ENCODE peak calls at places on chromosome 12, in ten cellular contexts. J is progenitor cell of endocrine pancreas; P is activated gamma-delta T cell; G is dorsolateral prefrontal cortex; W is NCI-H1092 treated with DMSO at 0.1 percent for 48 hours; Y is mucosa of descending colon; H is endodermal cell; F is body of pancreas; S is activated CD4-positive, alpha-beta T cell treated with anti-CD3 and anti-CD28 coated beads for 1 hour; O is putamen. V is an unnamed sample.

GRCh38 chr12:96421014-96421413 is 20.8 kb upstream of the CDK17 start:
- DNase-seq in Y (no peak), O (no peak), J (no peak), G (no peak), P (no peak), S (no peak), W (no peak), H (no peak), F (no peak), V (no peak)

GRCh38 chr12:71046215-71046614 is 111.6 kb downstream of the TSPAN8 start:
- DNase-seq in H (no peak), Y (no peak), P (no peak), S (no peak), F (no peak), G (no peak), O (no peak), W (no peak), J (no peak), V (peak)

GRCh38 chr12:52254965-52255751 is 19.3 kb upstream of the KRT86 start:
- DNase-seq in F (no peak), W (no peak), Y (no peak), J (no peak), H (no peak), G (no peak), O (no peak), S (no peak), P (no peak), V (no peak)

GRCh38 chr12:81296556-81297305 is 218.9 kb downstream of the ACSS3 start:
- DNase-seq in G (no peak), P (no peak), Y (peak), W (no peak), S (no peak), O (no peak), F (no peak), J (no peak), H (peak), V (peak)

GRCh38 chr12:5506295-5506694 is 74.4 kb downstream of the NTF3 start:
- DNase-seq in S (no peak), F (no peak), H (peak), O (no peak), W (no peak), J (peak), Y (no peak), P (no peak), G (no peak), V (no peak)

GRCh38 chr12:40942326-40942725 is 245.8 kb upstream of the PDZRN4 start:
- DNase-seq in F (no peak), J (no peak), S (no peak), W (no peak), G (no peak), H (no peak), P (no peak), Y (no peak), O (no peak), V (no peak)

GRCh38 chr12:48077111-48077510 is 28.8 kb downstream of the SENP1 start:
- DNase-seq in F (no peak), Y (no peak), G (no peak), P (no peak), S (no peak), O (no peak), J (no peak), H (no peak), W (no peak), V (no peak)

GRCh38 chr12:119225454-119225853 is 46.7 kb downstream of the HSPB8 start:
- DNase-seq in F (no peak), S (no peak), H (peak), J (no peak), Y (no peak), P (no peak), W (peak), G (no peak), O (no peak), V (no peak)

GRCh38 chr12:108609535-108610335 is 11.9 kb upstream of the TMEM119 start:
- DNase-seq in O (no peak), P (no peak), S (no peak), H (no peak), W (no peak), G (no peak), J (no peak), Y (peak), F (peak), V (no peak)

GRCh38 chr12:93500201-93500600 is 32.9 kb downstream of the MRPL42 start:
- DNase-seq in F (no peak), G (no peak), Y (no peak), W (no peak), H (no peak), J (no peak), S (no peak), P (no peak), O (no peak), V (no peak)

GRCh38 chr12:111430418-111431353 is 25.0 kb downstream of the SH2B3 start:
- DNase-seq in H (no peak), W (no peak), Y (no peak), J (no peak), P (peak), O (no peak), S (peak), G (no peak), F (no peak), V (no peak)

GRCh38 chr12:130437555-130438242 is 100.0 kb downstream of the PIWIL1 start:
- DNase-seq in P (no peak), Y (no peak), H (no peak), J (no peak), O (no peak), G (peak), W (no peak), S (no peak), F (no peak), V (no peak)

GRCh38 chr12:47218191-47218654 is 138.5 kb upstream of the AMIGO2 start:
- DNase-seq in W (no peak), J (no peak), F (no peak), Y (no peak), O (no peak), P (no peak), G (no peak), H (no peak), S (no peak), V (no peak)

GRCh38 chr12:54038760-54039414 is 6.0 kb downstream of the HOXC5 start:
- DNase-seq in S (no peak), F (peak), O (no peak), H (no peak), Y (no peak), P (no peak), J (no peak), G (peak), W (peak), V (no peak)

GRCh38 chr12:73361867-73362230 is 1089.7 kb downstream of the TRHDE start:
- DNase-seq in H (no peak), O (no peak), Y (no peak), F (no peak), P (no peak), G (no peak), W (no peak), S (no peak), J (no peak), V (no peak)

V was measured in non-pigmented ciliary epithelial cell.